ENCODE peak calls at places on chromosome 10, in nine cellular contexts. One of them, this sample, is unnamed.

GRCh38 chr10:89352039-89352597 is 24.3 kb downstream of the IFIT3 start:
- DNase-seq in CD4-positive, alpha-beta T cell: no peak
- DNase-seq in heart right ventricle: peak; percentile 51
- DNase-seq in uterus: peak; percentile 31
- DNase-seq in H1: no peak
- DNase-seq in psoas muscle: no peak
- DNase-seq in CD4-positive, alpha-beta memory T cell: no peak
- DNase-seq in left ventricle myocardium inferior: no peak
- DNase-seq in tibial artery: peak; percentile 62
- DNase-seq in this sample: no peak

GRCh38 chr10:101066146-101066889 is 4.5 kb downstream of the KAZALD1 start:
- DNase-seq in CD4-positive, alpha-beta T cell: peak; percentile 51
- DNase-seq in heart right ventricle: peak; percentile 88
- DNase-seq in uterus: peak; percentile 73
- DNase-seq in H1: peak; percentile 76
- DNase-seq in psoas muscle: peak; percentile 73
- DNase-seq in CD4-positive, alpha-beta memory T cell: peak; percentile 53
- DNase-seq in left ventricle myocardium inferior: peak; percentile 83
- DNase-seq in tibial artery: peak; percentile 75
- DNase-seq in this sample: peak; percentile 38

GRCh38 chr10:103140469-103140868 is 52.6 kb downstream of the NT5C2 start:
- DNase-seq in CD4-positive, alpha-beta T cell: no peak
- DNase-seq in heart right ventricle: no peak
- DNase-seq in uterus: no peak
- DNase-seq in H1: no peak
- DNase-seq in psoas muscle: no peak
- DNase-seq in CD4-positive, alpha-beta memory T cell: no peak
- DNase-seq in left ventricle myocardium inferior: no peak
- DNase-seq in tibial artery: no peak
- DNase-seq in this sample: no peak

GRCh38 chr10:86261933-86262665 is 104.5 kb downstream of the GRID1 start:
- DNase-seq in CD4-positive, alpha-beta T cell: no peak
- DNase-seq in heart right ventricle: no peak
- DNase-seq in uterus: no peak
- DNase-seq in H1: peak; percentile 67
- DNase-seq in psoas muscle: no peak
- DNase-seq in CD4-positive, alpha-beta memory T cell: no peak
- DNase-seq in left ventricle myocardium inferior: no peak
- DNase-seq in tibial artery: no peak
- DNase-seq in this sample: no peak

GRCh38 chr10:117662126-117662525 is 119.6 kb downstream of the EMX2 start:
- DNase-seq in CD4-positive, alpha-beta T cell: no peak
- DNase-seq in heart right ventricle: no peak
- DNase-seq in uterus: no peak
- DNase-seq in H1: no peak
- DNase-seq in psoas muscle: no peak
- DNase-seq in CD4-positive, alpha-beta memory T cell: no peak
- DNase-seq in left ventricle myocardium inferior: no peak
- DNase-seq in tibial artery: no peak
- DNase-seq in this sample: no peak

GRCh38 chr10:17597386-17597785 is 19.8 kb downstream of the HACD1 start:
- DNase-seq in CD4-positive, alpha-beta T cell: no peak
- DNase-seq in heart right ventricle: no peak
- DNase-seq in uterus: no peak
- DNase-seq in H1: no peak
- DNase-seq in psoas muscle: no peak
- DNase-seq in CD4-positive, alpha-beta memory T cell: no peak
- DNase-seq in left ventricle myocardium inferior: no peak
- DNase-seq in tibial artery: no peak
- DNase-seq in this sample: no peak

GRCh38 chr10:68598978-68599753 is 39.0 kb downstream of the TET1 start:
- DNase-seq in CD4-positive, alpha-beta T cell: no peak
- DNase-seq in heart right ventricle: peak; percentile 39
- DNase-seq in uterus: peak; percentile 55
- DNase-seq in H1: peak; percentile 57
- DNase-seq in psoas muscle: peak; percentile 32
- DNase-seq in CD4-positive, alpha-beta memory T cell: no peak
- DNase-seq in left ventricle myocardium inferior: peak; percentile 38
- DNase-seq in tibial artery: no peak
- DNase-seq in this sample: no peak

GRCh38 chr10:32961892-32962369 is 3.9 kb upstream of the ITGB1 start:
- DNase-seq in CD4-positive, alpha-beta T cell: no peak
- DNase-seq in heart right ventricle: peak; percentile 33
- DNase-seq in uterus: no peak
- DNase-seq in H1: no peak
- DNase-seq in psoas muscle: no peak
- DNase-seq in CD4-positive, alpha-beta memory T cell: no peak
- DNase-seq in left ventricle myocardium inferior: no peak
- DNase-seq in tibial artery: no peak
- DNase-seq in this sample: no peak

GRCh38 chr10:99730026-99730425 is 1.9 kb downstream of the COX15 start:
- DNase-seq in CD4-positive, alpha-beta T cell: no peak
- DNase-seq in heart right ventricle: no peak
- DNase-seq in uterus: no peak
- DNase-seq in H1: no peak
- DNase-seq in psoas muscle: no peak
- DNase-seq in CD4-positive, alpha-beta memory T cell: no peak
- DNase-seq in left ventricle myocardium inferior: no peak
- DNase-seq in tibial artery: no peak
- DNase-seq in this sample: no peak

GRCh38 chr10:98486421-98486820 is 39.7 kb upstream of the HPS1 start:
- DNase-seq in CD4-positive, alpha-beta T cell: no peak
- DNase-seq in heart right ventricle: no peak
- DNase-seq in uterus: no peak
- DNase-seq in H1: no peak
- DNase-seq in psoas muscle: no peak
- DNase-seq in CD4-positive, alpha-beta memory T cell: no peak
- DNase-seq in left ventricle myocardium inferior: no peak
- DNase-seq in tibial artery: no peak
- DNase-seq in this sample: no peak

DNA sequence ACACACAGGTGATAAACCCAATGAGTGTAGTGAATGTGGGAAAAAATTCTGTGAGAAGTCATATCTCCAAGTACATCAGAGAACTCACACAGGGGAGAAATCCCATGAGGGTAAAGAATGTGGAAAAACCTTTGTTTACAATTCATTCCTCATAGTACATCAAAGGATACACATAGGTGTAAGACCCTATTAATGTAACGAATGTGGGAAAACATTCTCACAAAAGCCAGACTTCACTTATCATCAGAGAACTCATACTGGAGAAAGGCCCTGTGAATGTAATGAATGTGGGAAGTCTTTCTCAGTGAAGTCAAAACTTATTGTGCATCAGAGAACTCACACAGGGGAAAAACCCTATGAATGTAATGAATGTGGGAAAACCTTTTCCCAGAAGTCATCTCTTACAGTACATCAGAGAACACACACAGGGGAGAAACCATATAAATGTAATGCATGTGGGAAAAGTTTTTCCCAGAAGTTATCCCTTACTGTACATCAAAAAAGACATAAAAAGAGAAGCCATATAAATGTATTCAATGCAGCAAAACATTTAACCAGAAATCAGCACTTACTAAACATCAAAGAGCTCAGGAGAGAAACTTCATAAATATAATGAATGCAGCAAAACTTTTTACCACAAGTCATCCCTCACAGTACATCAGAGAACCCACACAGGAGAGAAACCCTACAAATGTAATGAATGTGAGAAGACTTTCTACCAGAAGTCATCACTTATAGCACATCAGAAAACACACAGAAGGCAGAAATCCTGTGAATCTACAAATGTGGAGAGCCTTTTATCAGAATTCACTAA is 49.8 kb downstream of the ZNF239 start:
- DNase-seq in CD4-positive, alpha-beta T cell: no peak
- DNase-seq in heart right ventricle: no peak
- DNase-seq in uterus: no peak
- DNase-seq in H1: no peak
- DNase-seq in psoas muscle: no peak
- DNase-seq in CD4-positive, alpha-beta memory T cell: no peak
- DNase-seq in left ventricle myocardium inferior: no peak
- DNase-seq in tibial artery: no peak
- DNase-seq in this sample: no peak
- H3K9me3 ChIP-seq in CD4-positive, alpha-beta T cell: peaks cover 66% of the 10 kb centered on the region
- H3K9me3 ChIP-seq in heart right ventricle: peaks cover 48% of the 10 kb centered on the region
- H3K9me3 ChIP-seq in uterus: peaks cover 32% of the 10 kb centered on the region
- H3K9me3 ChIP-seq in H1: peaks cover 54% of the 10 kb centered on the region
- H3K9me3 ChIP-seq in psoas muscle: peaks cover 55% of the 10 kb centered on the region
- H3K9me3 ChIP-seq in CD4-positive, alpha-beta memory T cell: no peaks in the 10 kb centered on the region
- H3K9me3 ChIP-seq in left ventricle myocardium inferior: peaks cover 92% of the 10 kb centered on the region
- H3K9me3 ChIP-seq in tibial artery: peaks cover 59% of the 10 kb centered on the region
- H3K9me3 ChIP-seq in this sample: peaks cover 32% of the 10 kb centered on the region

DNA sequence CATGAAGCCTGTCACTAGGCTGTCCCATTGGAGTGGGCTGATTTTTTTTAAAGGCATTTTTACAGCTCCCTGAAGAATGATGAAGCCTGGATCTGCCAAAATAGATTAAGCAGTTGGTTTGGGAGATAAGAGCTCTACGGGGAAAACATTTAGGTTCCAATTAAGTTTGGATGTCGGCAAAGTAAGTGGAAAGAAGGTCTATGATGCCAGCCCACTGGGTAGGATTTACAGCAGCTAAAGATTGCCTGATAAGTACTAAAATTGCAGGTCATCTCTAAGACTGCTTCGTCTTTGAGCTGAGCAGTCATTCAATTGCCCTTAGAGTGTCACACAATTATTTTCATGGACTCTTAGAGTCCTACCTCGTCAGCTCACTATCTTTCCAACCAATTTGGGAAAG is 939.2 kb upstream of the CELF2 start:
- DNase-seq in CD4-positive, alpha-beta T cell: no peak
- DNase-seq in heart right ventricle: no peak
- DNase-seq in uterus: no peak
- DNase-seq in H1: no peak
- DNase-seq in psoas muscle: no peak
- DNase-seq in CD4-positive, alpha-beta memory T cell: no peak
- DNase-seq in left ventricle myocardium inferior: no peak
- DNase-seq in tibial artery: no peak
- DNase-seq in this sample: no peak
- H3K9me3 ChIP-seq in CD4-positive, alpha-beta T cell: no peaks in the 10 kb centered on the region
- H3K9me3 ChIP-seq in heart right ventricle: no peaks in the 10 kb centered on the region
- H3K9me3 ChIP-seq in uterus: no peaks in the 10 kb centered on the region
- H3K9me3 ChIP-seq in H1: peaks cover 14% of the 10 kb centered on the region
- H3K9me3 ChIP-seq in psoas muscle: no peaks in the 10 kb centered on the region
- H3K9me3 ChIP-seq in CD4-positive, alpha-beta memory T cell: no peaks in the 10 kb centered on the region
- H3K9me3 ChIP-seq in left ventricle myocardium inferior: peaks cover 10% of the 10 kb centered on the region
- H3K9me3 ChIP-seq in tibial artery: no peaks in the 10 kb centered on the region
- H3K9me3 ChIP-seq in this sample: no peaks in the 10 kb centered on the region

DNA sequence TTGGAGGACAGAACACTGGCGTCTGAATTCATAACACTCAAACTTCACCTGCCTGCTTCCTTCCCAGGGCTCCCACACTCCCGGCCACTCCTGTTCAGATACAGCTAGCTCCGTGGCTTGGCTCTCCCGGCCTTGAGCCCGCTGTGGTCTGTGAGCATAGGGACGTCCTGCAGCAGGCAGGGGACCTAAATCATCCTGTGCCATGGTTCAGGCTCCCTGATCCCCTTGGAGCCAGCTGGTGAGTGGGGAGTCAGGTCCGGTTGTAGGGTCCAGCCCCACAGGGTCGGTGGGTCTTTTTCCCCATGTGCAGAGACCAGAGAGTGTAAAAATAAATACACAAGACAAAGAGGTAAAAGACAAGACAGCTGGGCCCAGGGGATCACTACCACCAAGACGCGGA is 61.5 kb upstream of the PPP2R2D start:
- DNase-seq in CD4-positive, alpha-beta T cell: no peak
- DNase-seq in heart right ventricle: no peak
- DNase-seq in uterus: peak; percentile 2
- DNase-seq in H1: no peak
- DNase-seq in psoas muscle: no peak
- DNase-seq in CD4-positive, alpha-beta memory T cell: no peak
- DNase-seq in left ventricle myocardium inferior: no peak
- DNase-seq in tibial artery: peak; percentile 14
- DNase-seq in this sample: no peak
- H3K9me3 ChIP-seq in CD4-positive, alpha-beta T cell: peaks cover 4% of the 10 kb centered on the region
- H3K9me3 ChIP-seq in heart right ventricle: peaks cover 2% of the 10 kb centered on the region
- H3K9me3 ChIP-seq in uterus: no peaks in the 10 kb centered on the region
- H3K9me3 ChIP-seq in H1: no peaks in the 10 kb centered on the region
- H3K9me3 ChIP-seq in psoas muscle: no peaks in the 10 kb centered on the region
- H3K9me3 ChIP-seq in CD4-positive, alpha-beta memory T cell: no peaks in the 10 kb centered on the region
- H3K9me3 ChIP-seq in left ventricle myocardium inferior: peaks cover 19% of the 10 kb centered on the region
- H3K9me3 ChIP-seq in tibial artery: peaks cover 12% of the 10 kb centered on the region
- H3K9me3 ChIP-seq in this sample: no peaks in the 10 kb centered on the region

DNA sequence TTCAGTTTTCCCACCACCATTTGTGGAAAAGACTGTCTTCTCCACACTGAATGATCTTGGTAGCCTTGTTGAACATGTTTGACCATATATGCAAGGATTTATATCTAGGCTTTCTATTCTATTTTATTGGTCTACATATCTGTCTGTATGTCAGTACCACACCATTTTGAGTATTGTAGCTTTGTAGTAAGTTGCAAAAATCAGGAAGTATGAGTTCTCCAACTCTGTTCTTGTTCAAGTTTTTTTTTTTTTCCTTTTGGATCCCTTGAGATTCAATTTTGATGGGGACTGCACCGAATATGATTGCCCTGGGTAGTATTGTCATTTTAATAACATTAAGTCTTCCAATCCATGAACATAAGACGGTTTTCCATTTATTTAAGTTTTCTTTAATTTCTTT is 176.8 kb downstream of the DNAJC1 start:
- DNase-seq in CD4-positive, alpha-beta T cell: no peak
- DNase-seq in heart right ventricle: no peak
- DNase-seq in uterus: no peak
- DNase-seq in H1: no peak
- DNase-seq in psoas muscle: no peak
- DNase-seq in CD4-positive, alpha-beta memory T cell: no peak
- DNase-seq in left ventricle myocardium inferior: no peak
- DNase-seq in tibial artery: no peak
- DNase-seq in this sample: no peak
- H3K9me3 ChIP-seq in CD4-positive, alpha-beta T cell: peaks cover 50% of the 10 kb centered on the region
- H3K9me3 ChIP-seq in heart right ventricle: peaks cover 30% of the 10 kb centered on the region
- H3K9me3 ChIP-seq in uterus: peaks cover 9% of the 10 kb centered on the region
- H3K9me3 ChIP-seq in H1: peaks cover 23% of the 10 kb centered on the region
- H3K9me3 ChIP-seq in psoas muscle: peaks cover 52% of the 10 kb centered on the region
- H3K9me3 ChIP-seq in CD4-positive, alpha-beta memory T cell: peaks cover 6% of the 10 kb centered on the region
- H3K9me3 ChIP-seq in left ventricle myocardium inferior: peaks cover 72% of the 10 kb centered on the region
- H3K9me3 ChIP-seq in tibial artery: peaks cover 16% of the 10 kb centered on the region
- H3K9me3 ChIP-seq in this sample: peaks cover 13% of the 10 kb centered on the region

GRCh38 chr10:123751340-123751739 is 85.2 kb downstream of the GPR26 start:
- DNase-seq in CD4-positive, alpha-beta T cell: no peak
- DNase-seq in heart right ventricle: no peak
- DNase-seq in uterus: no peak
- DNase-seq in H1: no peak
- DNase-seq in psoas muscle: no peak
- DNase-seq in CD4-positive, alpha-beta memory T cell: no peak
- DNase-seq in left ventricle myocardium inferior: no peak
- DNase-seq in tibial artery: no peak
- DNase-seq in this sample: no peak
- H3K9me3 ChIP-seq in CD4-positive, alpha-beta T cell: no peaks in the 10 kb centered on the region
- H3K9me3 ChIP-seq in heart right ventricle: no peaks in the 10 kb centered on the region
- H3K9me3 ChIP-seq in uterus: no peaks in the 10 kb centered on the region
- H3K9me3 ChIP-seq in H1: peaks cover 6% of the 10 kb centered on the region
- H3K9me3 ChIP-seq in psoas muscle: no peaks in the 10 kb centered on the region
- H3K9me3 ChIP-seq in CD4-positive, alpha-beta memory T cell: no peaks in the 10 kb centered on the region
- H3K9me3 ChIP-seq in left ventricle myocardium inferior: peaks cover 8% of the 10 kb centered on the region
- H3K9me3 ChIP-seq in tibial artery: no peaks in the 10 kb centered on the region
- H3K9me3 ChIP-seq in this sample: no peaks in the 10 kb centered on the region

DNA sequence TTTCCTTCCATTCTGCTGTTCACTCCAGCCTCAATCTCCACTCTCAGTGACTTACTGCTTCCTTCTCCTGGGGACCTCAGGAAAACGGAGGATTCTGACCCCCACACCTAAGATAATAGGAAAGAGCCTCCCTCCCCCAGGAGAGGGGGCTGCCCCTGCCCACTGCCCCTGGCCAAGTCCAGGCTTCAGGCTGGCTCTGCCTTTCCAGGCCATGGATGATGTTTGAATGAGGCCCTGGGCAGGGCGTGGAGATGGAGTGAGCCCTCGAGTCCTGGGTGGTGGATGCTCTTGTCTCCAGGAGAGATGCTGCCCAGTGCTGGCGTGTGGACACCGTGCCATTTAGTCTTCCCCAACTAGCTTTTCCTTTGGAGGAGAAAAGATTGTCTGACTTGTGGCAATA is 106.9 kb downstream of the INSYN2A start:
- DNase-seq in CD4-positive, alpha-beta T cell: no peak
- DNase-seq in heart right ventricle: no peak
- DNase-seq in uterus: no peak
- DNase-seq in H1: no peak
- DNase-seq in psoas muscle: no peak
- DNase-seq in CD4-positive, alpha-beta memory T cell: no peak
- DNase-seq in left ventricle myocardium inferior: no peak
- DNase-seq in tibial artery: no peak
- DNase-seq in this sample: no peak
- H3K9me3 ChIP-seq in CD4-positive, alpha-beta T cell: no peaks in the 10 kb centered on the region
- H3K9me3 ChIP-seq in heart right ventricle: no peaks in the 10 kb centered on the region
- H3K9me3 ChIP-seq in uterus: no peaks in the 10 kb centered on the region
- H3K9me3 ChIP-seq in H1: no peaks in the 10 kb centered on the region
- H3K9me3 ChIP-seq in psoas muscle: no peaks in the 10 kb centered on the region
- H3K9me3 ChIP-seq in CD4-positive, alpha-beta memory T cell: no peaks in the 10 kb centered on the region
- H3K9me3 ChIP-seq in left ventricle myocardium inferior: no peaks in the 10 kb centered on the region
- H3K9me3 ChIP-seq in tibial artery: no peaks in the 10 kb centered on the region
- H3K9me3 ChIP-seq in this sample: no peaks in the 10 kb centered on the region

This sample was measured in CD8-positive, alpha-beta memory T cell.